ENCODE peak calls at places on chromosomes 1 and 21, in nine cellular contexts. B, X, F, L, N, P, C, E and A are unnamed samples. For H3K4me1, the result is how much of the 10 kb centered on the place peaks cover.

GRCh38 chr1:50328552-50328951 is 94.7 kb downstream of the DMRTA2 start:
- DNase-seq in B (no peak), X (no peak), F (no peak), L (no peak), N (no peak), P (no peak), C (no peak), E (no peak), A (no peak)

GRCh38 chr1:110686188-110686587 is 11.4 kb upstream of the KCNA3 start:
- DNase-seq in B (no peak), X (no peak), F (no peak), L (no peak), N (no peak), P (no peak), C (no peak), E (peak), A (no peak)

GRCh38 chr1:36366091-36366661 is 19.5 kb downstream of the STK40 start:
- DNase-seq in B (no peak), X (peak), F (no peak), L (no peak), N (no peak), P (no peak), C (peak), E (peak), A (no peak)

GRCh38 chr1:181257117-181257516 is 168.6 kb downstream of the IER5 start:
- DNase-seq in B (no peak), X (no peak), F (no peak), L (no peak), N (no peak), P (no peak), C (no peak), E (no peak), A (no peak)

GRCh38 chr21:36487641-36488307 is 7.9 kb upstream of the CLDN14 start:
- DNase-seq in B (no peak), X (peak), F (no peak), L (no peak), N (peak), P (no peak), C (no peak), E (no peak), A (no peak)

GRCh38 chr1:163072658-163073057 is 3.5 kb downstream of the RGS4 start:
- DNase-seq in B (no peak), X (peak), F (no peak), L (no peak), N (no peak), P (no peak), C (no peak), E (no peak), A (no peak)

GRCh38 chr21:33025106-33025470 is 647 bp upstream of the OLIG2 start:
- DNase-seq in B (no peak), X (no peak), F (no peak), L (no peak), N (no peak), P (no peak), C (no peak), E (no peak), A (no peak)

GRCh38 chr1:9476790-9477463 is 62.3 kb upstream of the SLC25A33 start:
- DNase-seq in B (no peak), X (peak), F (peak), L (no peak), N (no peak), P (no peak), C (no peak), E (no peak), A (no peak)

GRCh38 chr1:200699871-200700270 is 30.2 kb upstream of the DDX59 start:
- DNase-seq in B (no peak), X (no peak), F (no peak), L (no peak), N (no peak), P (no peak), C (no peak), E (no peak), A (peak)

GRCh38 chr1:201636581-201636980 is 97.7 kb downstream of the NAV1 start:
- DNase-seq in B (no peak), X (peak), F (no peak), L (no peak), N (no peak), P (no peak), C (no peak), E (no peak), A (no peak)

GRCh38 chr1:13699936-13700520 is at the start of gene PRDM2:
- DNase-seq in B (no peak), X (peak), F (no peak), L (peak), N (peak), P (no peak), C (peak), E (peak), A (no peak)

GRCh38 chr1:217076902-217077301 is 353.7 kb upstream of the ESRRG start:
- DNase-seq in B (no peak), X (peak), F (peak), L (no peak), N (no peak), P (no peak), C (no peak), E (no peak), A (no peak)

GRCh38 chr1:21530368-21531016 is 21.3 kb downstream of the ALPL start:
- DNase-seq in B (no peak), X (peak), F (no peak), L (no peak), N (no peak), P (no peak), C (no peak), E (no peak), A (no peak)

GRCh38 chr1:113929750-113930498 is 800 bp downstream of the HIPK1 start:
- DNase-seq in B (no peak), X (no peak), F (peak), L (peak), N (peak), P (no peak), C (peak), E (peak), A (no peak)

GRCh38 chr1:176880954-176881595 is 283.4 kb downstream of the ASTN1 start:
- DNase-seq in B (peak), X (peak), F (no peak), L (peak), N (peak), P (peak), C (peak), E (no peak), A (peak)

GRCh38 chr1:82790556-82790955 is 989.8 kb downstream of the ADGRL2 start:
- DNase-seq in B (no peak), X (no peak), F (no peak), L (no peak), N (no peak), P (no peak), C (no peak), E (no peak), A (no peak)

GRCh38 chr1:109793486-109794318 is 30.0 kb upstream of the EPS8L3 start:
- DNase-seq in B (no peak), X (peak), F (peak), L (peak), N (peak), P (peak), C (no peak), E (peak), A (no peak)

GRCh38 chr1:56645663-56646330 is 683 bp downstream of the PRKAA2 start:
- DNase-seq in B (no peak), X (no peak), F (no peak), L (peak), N (peak), P (no peak), C (no peak), E (no peak), A (peak)

GRCh38 chr1:101460709-101461108 is 223.9 kb downstream of the S1PR1 start:
- DNase-seq in B (no peak), X (no peak), F (no peak), L (no peak), N (no peak), P (no peak), C (no peak), E (no peak), A (no peak)

GRCh38 chr1:178101654-178102053 is 7.8 kb downstream of the RASAL2 start:
- DNase-seq in B (no peak), X (peak), F (no peak), L (no peak), N (no peak), P (no peak), C (no peak), E (no peak), A (no peak)

GRCh38 chr1:202013601-202014000 is 3.2 kb downstream of the ELF3 start:
- DNase-seq in B (no peak), X (no peak), F (no peak), L (no peak), N (peak), P (no peak), C (no peak), E (no peak), A (no peak)

GRCh38 chr1:8486047-8486446 is 168.1 kb downstream of the SLC45A1 start:
- DNase-seq in B (no peak), X (no peak), F (no peak), L (no peak), N (no peak), P (no peak), C (no peak), E (no peak), A (no peak)

GRCh38 chr1:26946270-26946669 is 14.0 kb downstream of the KDF1 start:
- DNase-seq in B (no peak), X (no peak), F (no peak), L (no peak), N (peak), P (no peak), C (no peak), E (no peak), A (no peak)

GRCh38 chr1:1393014-1393413 is 6.1 kb downstream of the CCNL2 start:
- DNase-seq in B (no peak), X (no peak), F (no peak), L (no peak), N (no peak), P (no peak), C (peak), E (no peak), A (no peak)

GRCh38 chr1:24193046-24193445 is 6.0 kb upstream of the IFNLR1 start:
- DNase-seq in B (no peak), X (peak), F (no peak), L (no peak), N (no peak), P (peak), C (no peak), E (no peak), A (no peak)

GRCh38 chr1:93448292-93448982 is 519 bp downstream of the FNBP1L start:
- DNase-seq in B (no peak), X (peak), F (peak), L (peak), N (peak), P (no peak), C (peak), E (no peak), A (no peak)

GRCh38 chr1:38179423-38179822 is 132.8 kb upstream of the POU3F1 start:
- DNase-seq in B (no peak), X (no peak), F (no peak), L (no peak), N (no peak), P (no peak), C (peak), E (no peak), A (no peak)

GRCh38 chr1:15902882-15903281 is 55.4 kb downstream of the SPEN start:
- DNase-seq in B (peak), X (peak), F (no peak), L (no peak), N (no peak), P (no peak), C (no peak), E (no peak), A (no peak)

GRCh38 chr1:233957691-233958090 is 53.2 kb downstream of the SLC35F3 start:
- DNase-seq in B (no peak), X (no peak), F (no peak), L (no peak), N (no peak), P (no peak), C (no peak), E (no peak), A (no peak)

GRCh38 chr21:28632718-28633408 is 359.8 kb downstream of the LTN1 start:
- DNase-seq in B (no peak), X (peak), F (no peak), L (no peak), N (no peak), P (no peak), C (no peak), E (no peak), A (no peak)

GRCh38 chr1:170732262-170732595 is 68.3 kb downstream of the PRRX1 start:
- DNase-seq in B (no peak), X (peak), F (no peak), L (no peak), N (no peak), P (no peak), C (no peak), E (no peak), A (no peak)

GRCh38 chr1:106921186-106921585 is 135.3 kb upstream of the PRMT6 start:
- DNase-seq in B (no peak), X (peak), F (no peak), L (no peak), N (no peak), P (no peak), C (no peak), E (no peak), A (no peak)

GRCh38 chr1:182972231-182972630 is 19.3 kb upstream of the SHCBP1L start:
- DNase-seq in B (no peak), X (no peak), F (no peak), L (no peak), N (no peak), P (no peak), C (no peak), E (no peak), A (no peak)

GRCh38 chr1:229694053-229694693 is 68.1 kb downstream of the URB2 start:
- DNase-seq in B (no peak), X (peak), F (no peak), L (peak), N (peak), P (no peak), C (peak), E (no peak), A (no peak)

GRCh38 chr1:68384872-68385390 is 64.8 kb downstream of the RPE65 start:
- DNase-seq in B (no peak), X (peak), F (peak), L (no peak), N (no peak), P (peak), C (no peak), E (no peak), A (no peak)

GRCh38 chr1:170586942-170587593 is 55.1 kb downstream of the GORAB start:
- DNase-seq in B (no peak), X (peak), F (no peak), L (no peak), N (no peak), P (no peak), C (no peak), E (no peak), A (no peak)

GRCh38 chr1:59204001-59204400 is 92.9 kb upstream of the FGGY start:
- DNase-seq in B (no peak), X (no peak), F (peak), L (no peak), N (peak), P (no peak), C (peak), E (no peak), A (no peak)

GRCh38 chr1:205243355-205244191 is 15.8 kb downstream of the TMCC2 start:
- DNase-seq in B (no peak), X (no peak), F (no peak), L (no peak), N (no peak), P (no peak), C (no peak), E (no peak), A (no peak)
- H3K4me1 ChIP-seq in B (under half), X (under half), F (under half), L (under half), N (under half), P (under half), C (under half), E (under half), A (under half)

DNA sequence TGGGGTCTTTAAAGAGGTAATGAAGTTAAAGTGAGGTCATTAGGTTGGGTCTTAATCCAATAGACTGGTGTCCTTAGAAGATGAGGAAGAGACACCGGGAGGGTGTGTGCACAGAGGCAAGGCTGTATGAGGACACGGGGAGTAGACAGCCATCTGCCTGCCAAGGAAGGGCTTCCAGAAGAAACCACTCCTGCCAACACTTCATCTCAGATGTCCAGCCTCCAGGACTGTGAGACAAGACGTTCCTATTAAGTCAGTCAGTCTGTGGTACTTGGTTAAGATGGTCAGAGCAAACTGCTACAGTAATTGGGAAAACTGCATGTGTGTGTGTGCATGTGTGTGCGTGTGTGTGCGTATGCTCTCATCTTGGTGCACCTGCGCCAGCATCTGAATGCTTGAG is 77.1 kb downstream of the RYR2 start:
- DNase-seq in B (no peak), X (no peak), F (no peak), L (no peak), N (no peak), P (no peak), C (no peak), E (no peak), A (no peak)
- H3K4me3 ChIP-seq in B (no peak), X (no peak), F (no peak), L (no peak), N (no peak), P (no peak), C (no peak), E (no peak), A (no peak)

GRCh38 chr1:232329103-232329788 is 300.7 kb downstream of the SIPA1L2 start:
- DNase-seq in B (no peak), X (no peak), F (no peak), L (no peak), N (no peak), P (no peak), C (no peak), E (no peak), A (no peak)
- H3K27ac ChIP-seq in B (no peak), X (no peak), F (no peak), L (no peak), N (no peak), P (no peak), C (peak), E (no peak), A (no peak)

DNA sequence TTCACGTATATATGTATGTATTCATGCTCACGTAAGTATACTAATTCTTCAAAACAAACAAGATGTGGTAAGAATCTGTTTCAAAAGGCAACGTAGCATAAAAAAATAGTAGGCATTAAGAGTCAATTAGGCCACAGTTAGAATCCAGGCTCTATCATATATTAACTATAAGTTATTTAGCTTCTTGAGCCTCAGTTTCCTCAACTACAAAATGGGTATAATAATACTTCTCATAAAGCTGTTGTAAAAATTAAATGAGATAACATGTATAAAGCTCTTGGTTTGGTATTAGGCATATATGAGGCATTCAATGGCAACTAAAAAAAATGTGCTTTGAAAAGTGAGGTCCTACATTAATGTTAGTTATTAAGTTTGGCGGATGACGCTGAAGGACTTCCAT is 9.2 kb downstream of the B3GALNT2 start:
- DNase-seq in B (no peak), X (no peak), F (no peak), L (no peak), N (no peak), P (no peak), C (no peak), E (no peak), A (no peak)
- H3K4me1 ChIP-seq in B (under half), X (under half), F (under half), L (under half), N (under half), P (under half), C (under half), E (under half), A (under half)

DNA sequence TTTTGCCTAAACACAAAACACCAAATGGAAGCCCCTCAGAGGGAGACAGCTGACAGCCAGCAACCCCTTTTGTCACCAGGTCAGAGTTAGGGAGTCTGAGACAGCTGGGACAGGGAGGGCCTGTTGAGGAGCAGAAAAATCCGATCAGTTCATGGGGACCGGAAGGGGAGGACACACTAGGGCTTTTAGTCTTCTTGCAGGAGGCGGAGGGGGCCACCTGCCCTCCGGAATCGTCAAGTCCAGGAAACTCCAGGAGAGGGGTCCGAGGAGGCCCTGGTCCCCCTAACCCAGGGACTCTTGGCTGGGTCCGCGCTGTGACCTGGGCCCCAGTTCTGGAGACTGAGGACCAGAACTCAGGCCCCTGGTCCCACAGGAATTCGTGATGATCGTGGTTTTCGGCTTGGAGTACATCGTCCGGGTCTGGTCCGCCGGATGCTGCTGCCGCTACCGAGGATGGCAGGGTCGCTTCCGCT is 34.2 kb downstream of the KCNQ4 start:
- DNase-seq in B (no peak), X (no peak), F (no peak), L (no peak), N (no peak), P (no peak), C (no peak), E (no peak), A (no peak)
- H3K4me3 ChIP-seq in B (no peak), X (no peak), F (no peak), L (no peak), N (peak), P (no peak), C (peak), E (peak), A (peak)

GRCh38 chr1:226964068-226964425 is 24.0 kb downstream of the COQ8A start:
- DNase-seq in B (no peak), X (no peak), F (no peak), L (no peak), N (no peak), P (no peak), C (no peak), E (no peak), A (no peak)
- H3K27ac ChIP-seq in B (no peak), X (no peak), F (no peak), L (no peak), N (no peak), P (no peak), C (peak), E (no peak), A (no peak)

DNA sequence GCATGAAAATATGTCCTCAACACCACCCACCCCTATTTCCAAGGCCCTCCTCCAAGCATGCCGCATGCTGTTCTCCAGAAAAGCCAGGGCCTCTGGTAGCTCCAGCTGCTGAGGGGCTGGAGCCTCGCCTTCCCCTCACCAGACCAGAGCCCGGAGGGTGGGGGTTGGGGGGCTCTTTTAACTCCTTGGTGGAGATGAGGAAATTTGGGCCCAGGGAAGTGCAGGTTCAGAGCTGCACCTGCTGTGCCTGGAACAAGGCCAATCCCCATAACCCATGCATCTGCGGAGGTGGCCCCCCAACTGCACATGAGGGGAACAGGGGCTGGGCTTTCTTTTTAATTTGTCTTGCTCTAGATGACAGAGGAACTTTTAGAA is 660 bp upstream of the SELENON start:
- DNase-seq in B (no peak), X (no peak), F (no peak), L (no peak), N (no peak), P (no peak), C (peak), E (no peak), A (no peak)
- H3K4me1 ChIP-seq in B (under half), X (under half), F (under half), L (under half), N (under half), P (under half), C (under half), E (half or more), A (under half)

GRCh38 chr1:156599811-156600210 is 1.5 kb downstream of the GPATCH4 start:
- DNase-seq in B (no peak), X (peak), F (peak), L (no peak), N (no peak), P (no peak), C (no peak), E (peak), A (no peak)
- H3K4me3 ChIP-seq in B (peak), X (no peak), F (peak), L (no peak), N (no peak), P (peak), C (no peak), E (no peak), A (no peak)

GRCh38 chr1:116971965-116972675 is 29.4 kb upstream of the CD101 start:
- DNase-seq in B (no peak), X (peak), F (no peak), L (no peak), N (no peak), P (no peak), C (no peak), E (no peak), A (no peak)
- H3K27ac ChIP-seq in B (no peak), X (no peak), F (no peak), L (peak), N (no peak), P (no peak), C (peak), E (no peak), A (no peak)